ENCODE peak calls at places on chromosomes 12 and 14, in eight cellular contexts. F is brain microvascular endothelial cell, V is psoas muscle, C is heart right ventricle, K is pancreas, A is cardiac fibroblast, T is stomach, O is Peyer's patch. L is an unnamed sample.

GRCh38 chr12:95318071-95318545 is 100.5 kb downstream of the VEZT start:
- DNase-seq in O (no peak), K (no peak), V (no peak), T (no peak), A (peak; percentile 62), C (no peak), F (peak; percentile 75), L (peak; percentile 77)

GRCh38 chr14:90535556-90535930 is 138.7 kb downstream of the CALM1 start:
- DNase-seq in O (no peak), C (no peak), K (no peak), F (no peak), A (no peak), T (no peak), V (no peak), L (no peak)

GRCh38 chr12:20350495-20350894 is 17.8 kb upstream of the PDE3A start:
- DNase-seq in F (peak; percentile 83), A (peak; percentile 80), K (no peak), V (no peak), T (no peak), O (no peak), C (no peak), L (no peak)

GRCh38 chr12:91181053-91181452 is 1.6 kb downstream of the DCN start:
- DNase-seq in T (no peak), K (no peak), F (no peak), A (peak; percentile 70), V (no peak), O (no peak), C (no peak), L (no peak)

GRCh38 chr12:12839886-12840285 is 26.7 kb downstream of the DDX47 start:
- DNase-seq in F (peak; percentile 76), V (peak; percentile 42), C (no peak), K (no peak), O (peak; percentile 81), A (peak; percentile 76), T (peak; percentile 47), L (no peak)

GRCh38 chr12:47509398-47509851 is 196.4 kb downstream of the RPAP3 start:
- DNase-seq in A (peak; percentile 6), C (no peak), K (no peak), O (no peak), F (peak; percentile 7), V (no peak), T (no peak), L (no peak)

GRCh38 chr12:46874642-46875041 is 48.8 kb upstream of the SLC38A4 start:
- DNase-seq in V (peak; percentile 27), T (no peak), O (no peak), C (no peak), K (no peak), A (peak; percentile 76), F (no peak), L (no peak)

GRCh38 chr12:52945389-52946232 is 3.3 kb upstream of the KRT18 start:
- DNase-seq in K (no peak), V (no peak), A (peak; percentile 88), F (peak; percentile 61), O (peak; percentile 67), T (peak; percentile 62), C (no peak), L (no peak)

GRCh38 chr14:106436310-106436905 is 910.0 kb downstream of the TMEM121 start:
- DNase-seq in T (no peak), A (no peak), F (no peak), C (no peak), K (no peak), O (peak; percentile 65), V (no peak), L (peak; percentile 50)

GRCh38 chr12:111056618-111057521 is 136.5 kb upstream of the MYL2 start:
- DNase-seq in A (no peak), F (no peak), V (no peak), K (no peak), O (no peak), T (no peak), C (no peak), L (no peak)

GRCh38 chr12:54071942-54072341 is 18.3 kb downstream of the HOXC4 start:
- DNase-seq in F (no peak), V (no peak), O (no peak), C (no peak), A (no peak), K (no peak), T (no peak), L (no peak)

GRCh38 chr12:53695148-53696138 is 19.6 kb upstream of the ATP5MC2 start:
- DNase-seq in O (peak; percentile 59), K (peak; percentile 54), T (peak; percentile 46), C (no peak), V (peak; percentile 28), A (peak; percentile 52), F (peak; percentile 39), L (no peak)

DNA sequence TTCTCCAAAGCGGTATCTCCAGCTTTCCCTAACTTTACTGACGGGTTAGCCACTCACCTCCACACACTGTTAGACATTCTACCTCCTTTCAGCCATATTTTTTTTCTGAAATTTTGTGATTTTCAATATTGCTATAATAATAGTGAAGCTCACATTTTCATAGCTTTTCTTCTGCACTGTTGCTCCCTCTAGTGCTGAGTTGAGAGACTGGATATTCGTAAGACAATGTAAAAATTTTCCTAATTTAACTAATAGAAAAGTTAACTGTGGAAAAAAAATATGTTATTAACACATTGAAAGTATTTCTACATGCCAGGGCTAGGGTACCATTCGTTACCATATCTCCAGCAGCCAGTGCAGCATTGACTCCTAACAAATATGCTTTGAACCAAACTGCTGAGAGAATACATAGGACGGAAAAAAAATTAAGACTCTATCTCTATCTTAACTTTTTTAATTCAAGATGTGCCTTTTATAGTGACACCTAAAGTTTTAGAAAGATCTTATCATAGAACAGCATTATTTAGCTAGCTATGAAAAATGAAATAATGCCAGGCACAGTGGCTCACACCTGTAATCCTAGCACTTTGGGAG is 48.7 kb upstream of the ABCC9 start:
- DNase-seq in K (no peak), T (no peak), O (no peak), V (no peak), F (peak; percentile 36), A (peak; percentile 65), C (no peak), L (no peak)
- TF ChIP-seq CTCF in K (no peak), T (peak; percentile 41), O (peak; percentile 49), V (peak; percentile 64), F (peak; percentile 59), A (peak; percentile 59), C (peak; percentile 70), L (peak; percentile 68)

GRCh38 chr14:101845896-101846295 is 84.4 kb downstream of the PPP2R5C start:
- DNase-seq in K (no peak), T (no peak), O (no peak), F (no peak), V (no peak), A (no peak), C (no peak), L (no peak)

GRCh38 chr14:101851183-101851582 is 89.7 kb downstream of the PPP2R5C start:
- DNase-seq in F (no peak), O (no peak), A (no peak), C (no peak), V (no peak), T (no peak), K (no peak), L (no peak)

GRCh38 chr14:101849640-101850039 is 88.1 kb downstream of the PPP2R5C start:
- DNase-seq in V (no peak), O (no peak), T (no peak), A (no peak), F (no peak), C (no peak), K (no peak), L (no peak)

GRCh38 chr14:101851716-101852395 is 90.3 kb downstream of the PPP2R5C start:
- DNase-seq in O (no peak), A (no peak), V (no peak), C (no peak), F (no peak), K (no peak), T (no peak), L (no peak)

GRCh38 chr14:101849125-101849524 is 87.6 kb downstream of the PPP2R5C start:
- DNase-seq in O (no peak), A (no peak), F (no peak), K (no peak), V (no peak), T (no peak), C (no peak), L (no peak)
- H3K4me3 ChIP-seq in O (no peak overlapping the region), A (no peak overlapping the region), F (no peak overlapping the region), K (no peak overlapping the region), V (no peak overlapping the region), T (no peak overlapping the region), C (no peak overlapping the region), L (no peak overlapping the region)

GRCh38 chr12:49562233-49562632 is 5.7 kb downstream of the MCRS1 start:
- DNase-seq in O (no peak), A (no peak), V (no peak), T (no peak), K (no peak), F (no peak), C (no peak), L (no peak)

GRCh38 chr12:49564241-49565118 is 3.5 kb downstream of the MCRS1 start:
- DNase-seq in C (no peak), V (no peak), T (no peak), A (no peak), K (no peak), F (no peak), O (peak; percentile 37), L (no peak)

GRCh38 chr12:49565119-49565955 is 2.6 kb downstream of the MCRS1 start:
- DNase-seq in K (no peak), T (no peak), A (no peak), O (no peak), C (peak; percentile 52), F (no peak), V (no peak), L (no peak)

GRCh38 chr12:49560695-49561094 is 7.2 kb downstream of the MCRS1 start:
- DNase-seq in K (no peak), A (no peak), T (no peak), C (no peak), F (no peak), V (no peak), O (no peak), L (no peak)

GRCh38 chr12:49562831-49563230 is 5.1 kb downstream of the MCRS1 start:
- DNase-seq in O (peak; percentile 43), F (no peak), A (no peak), K (no peak), V (no peak), C (no peak), T (no peak), L (no peak)
- TF ChIP-seq CTCF in O (no peak), F (no peak), A (no peak), K (no peak), V (no peak), C (no peak), T (no peak), L (no peak)

GRCh38 chr14:23148596-23149249 is 29.7 kb upstream of the CEBPE start:
- DNase-seq in F (no peak), K (no peak), T (no peak), O (no peak), A (peak; percentile 54), C (no peak), V (no peak), L (no peak)

GRCh38 chr14:23145794-23146422 is 26.9 kb upstream of the CEBPE start:
- DNase-seq in O (no peak), F (no peak), T (no peak), C (no peak), K (no peak), A (peak; percentile 51), V (no peak), L (no peak)

GRCh38 chr14:23146980-23147379 is 27.9 kb upstream of the CEBPE start:
- DNase-seq in V (no peak), A (no peak), O (no peak), K (no peak), C (no peak), F (no peak), T (no peak), L (no peak)

GRCh38 chr14:23146423-23146910 is 27.4 kb upstream of the CEBPE start:
- DNase-seq in V (no peak), K (no peak), F (no peak), C (no peak), T (no peak), O (no peak), A (no peak), L (no peak)

GRCh38 chr14:23147676-23148075 is 28.6 kb upstream of the CEBPE start:
- DNase-seq in K (no peak), F (no peak), V (no peak), C (peak; percentile 33), A (peak; percentile 79), T (peak; percentile 54), O (no peak), L (no peak)
- H3K4me3 ChIP-seq in K (no peak overlapping the region), F (no peak overlapping the region), V (no peak overlapping the region), C (no peak overlapping the region), A (no peak overlapping the region), T (no peak overlapping the region), O (no peak overlapping the region), L (no peak overlapping the region)

L was measured in LNCaP clone FGC.